ENCODE peak calls at places on chromosome 17, in nine cellular contexts. A, H, S, W, B, U, N, R and F are unnamed samples.

GRCh38 chr17:16887523-16888095 is 84.3 kb downstream of the TNFRSF13B start:
- DNase-seq in N (no peak), W (no peak), U (no peak), B (no peak), A (no peak), R (no peak), S (no peak), H (no peak), F (no peak)

GRCh38 chr17:44105483-44105882 is 18.0 kb downstream of the HDAC5 start:
- DNase-seq in U (no peak), B (no peak), R (no peak), A (no peak), N (no peak), W (no peak), H (no peak), S (peak), F (no peak)

GRCh38 chr17:34171245-34171818 is 83.8 kb upstream of the CCL2 start:
- DNase-seq in A (peak), R (no peak), S (peak), W (no peak), H (no peak), B (peak), N (no peak), U (peak), F (peak)

GRCh38 chr17:69654981-69655581 is 240.6 kb downstream of the MAP2K6 start:
- DNase-seq in S (no peak), B (no peak), R (no peak), H (peak), W (no peak), U (peak), A (no peak), N (no peak), F (peak)

GRCh38 chr17:14381606-14382005 is 80.7 kb downstream of the HS3ST3B1 start:
- DNase-seq in R (no peak), N (no peak), U (no peak), B (no peak), S (no peak), H (no peak), W (no peak), A (no peak), F (no peak)

GRCh38 chr17:4739122-4740024 is at the start of the genes CXCL16 and ZMYND15:
- DNase-seq in N (no peak), B (peak), H (no peak), R (peak), A (peak), U (peak), S (peak), W (peak), F (peak)

GRCh38 chr17:8109669-8110455 is 8.5 kb downstream of the ALOXE3 start:
- DNase-seq in H (no peak), S (peak), A (peak), R (peak), N (peak), U (peak), W (no peak), B (peak), F (peak)

GRCh38 chr17:37358098-37358829 is 17.5 kb upstream of the C17orf78 start:
- DNase-seq in H (peak), B (no peak), U (peak), R (peak), N (no peak), W (peak), A (peak), S (peak), F (peak)

GRCh38 chr17:6455321-6455705 is 11.1 kb downstream of the PIMREG start:
- DNase-seq in S (no peak), W (no peak), N (no peak), R (peak), A (peak), B (peak), H (no peak), U (no peak), F (no peak)

GRCh38 chr17:19880393-19880792 is 12.7 kb upstream of the ULK2 start:
- DNase-seq in U (no peak), N (no peak), B (no peak), S (no peak), W (no peak), R (no peak), H (no peak), A (no peak), F (no peak)

GRCh38 chr17:3524024-3524423 is 33.6 kb downstream of the TRPV3 start:
- DNase-seq in A (no peak), U (no peak), W (no peak), B (no peak), H (no peak), S (no peak), N (no peak), R (no peak), F (no peak)

GRCh38 chr17:81603846-81604610 is 32.9 kb downstream of the NPLOC4 start:
- DNase-seq in A (no peak), W (no peak), S (no peak), R (no peak), N (no peak), U (no peak), H (no peak), B (no peak), F (no peak)

GRCh38 chr17:14547556-14547955 is 246.7 kb downstream of the HS3ST3B1 start:
- DNase-seq in A (no peak), S (no peak), U (no peak), B (no peak), W (no peak), R (no peak), N (no peak), H (no peak), F (no peak)

GRCh38 chr17:32777436-32777835 is 99.5 kb downstream of the MYO1D start:
- DNase-seq in S (no peak), A (no peak), B (no peak), U (peak), H (no peak), W (no peak), N (no peak), R (no peak), F (peak)

GRCh38 chr17:27489045-27489715 is 32.9 kb downstream of the KSR1 start:
- DNase-seq in N (no peak), U (peak), S (peak), W (no peak), R (peak), H (no peak), B (no peak), A (no peak), F (peak)

GRCh38 chr17:8015957-8016631 is 13.7 kb downstream of the GUCY2D start:
- DNase-seq in U (no peak), W (no peak), S (no peak), B (no peak), A (peak), N (no peak), H (no peak), R (peak), F (no peak)

GRCh38 chr17:28347261-28347891 is 10.0 kb downstream of the POLDIP2 start:
- DNase-seq in B (no peak), U (peak), S (no peak), A (no peak), R (peak), W (no peak), N (no peak), H (peak), F (peak)

GRCh38 chr17:79833744-79834574 is 5.3 kb downstream of the CBX4 start:
- DNase-seq in H (no peak), S (no peak), B (no peak), N (no peak), R (peak), W (no peak), A (peak), U (no peak), F (no peak)

GRCh38 chr17:52678211-52678610 is 519.7 kb upstream of the CA10 start:
- DNase-seq in W (no peak), A (no peak), B (no peak), N (no peak), U (no peak), R (no peak), H (no peak), S (no peak), F (no peak)

GRCh38 chr17:80653856-80654255 is 109.2 kb downstream of the RPTOR start:
- DNase-seq in W (no peak), R (no peak), U (no peak), B (no peak), H (no peak), N (no peak), S (no peak), A (no peak), F (no peak)

GRCh38 chr17:80361495-80362220 is 53.3 kb upstream of the ENDOV start:
- DNase-seq in R (no peak), B (no peak), N (no peak), S (peak), U (peak), W (no peak), H (no peak), A (peak), F (peak)

GRCh38 chr17:77403854-77404253 is 263.1 kb downstream of the SEC14L1 start:
- DNase-seq in U (no peak), R (no peak), H (no peak), N (no peak), B (no peak), W (no peak), A (no peak), S (no peak), F (no peak)

GRCh38 chr17:39928868-39929651 is 1.5 kb downstream of the LRRC3C start:
- DNase-seq in W (no peak), H (peak), N (no peak), B (no peak), S (no peak), U (peak), A (no peak), R (no peak), F (peak)